ENCODE peak calls at places on chromosomes 3 and 15, in eight cellular contexts. A is BE2C; D is adrenal gland; T is testis; H is stomach; M is astrocyte of the spinal cord; W is body of pancreas; S is CD8-positive, alpha-beta T cell. O is an unnamed sample.

GRCh38 chr3:132189601-132190000 is 127.6 kb upstream of the ACP3 start:
- DNase-seq in A (peak; percentile 28), D (no peak), T (no peak), H (no peak), M (no peak), W (no peak), S (no peak), O (no peak)

GRCh38 chr3:128151758-128152274 is 1.5 kb upstream of the EEFSEC start:
- DNase-seq in A (no peak), D (no peak), T (no peak), H (no peak), M (no peak), W (no peak), S (no peak), O (no peak)

GRCh38 chr3:192830279-192831110 is 87.2 kb downstream of the MB21D2 start:
- DNase-seq in A (no peak), D (no peak), T (no peak), H (no peak), M (no peak), W (no peak), S (no peak), O (no peak)

GRCh38 chr15:65954289-65954741 is 85.0 kb downstream of the RAB11A start:
- DNase-seq in A (peak; percentile 78), D (no peak), T (no peak), H (no peak), M (peak; percentile 77), W (no peak), S (no peak), O (no peak)

GRCh38 chr3:41418961-41419691 is 219.8 kb downstream of the CTNNB1 start:
- DNase-seq in A (no peak), D (peak; percentile 8), T (no peak), H (no peak), M (peak; percentile 97), W (no peak), S (no peak), O (peak; percentile 33)

GRCh38 chr3:60633644-60634043 is 617.6 kb downstream of the FHIT start:
- DNase-seq in A (no peak), D (no peak), T (no peak), H (no peak), M (no peak), W (no peak), S (no peak), O (no peak)

GRCh38 chr3:146200461-146201220 is 39.7 kb upstream of the PLOD2 start:
- DNase-seq in A (no peak), D (no peak), T (no peak), H (no peak), M (no peak), W (no peak), S (no peak), O (no peak)

GRCh38 chr3:61250784-61251173 is 473 bp downstream of the FHIT start:
- DNase-seq in A (no peak), D (peak; percentile 47), T (peak; percentile 68), H (no peak), M (no peak), W (peak; percentile 54), S (no peak), O (peak; percentile 7)

GRCh38 chr3:38541800-38542199 is 45.7 kb downstream of the EXOG start:
- DNase-seq in A (peak; percentile 62), D (no peak), T (no peak), H (no peak), M (no peak), W (no peak), S (no peak), O (peak; percentile 20)

GRCh38 chr3:183285828-183286457 is 32.9 kb downstream of the B3GNT5 start:
- DNase-seq in A (peak; percentile 88), D (peak; percentile 95), T (peak; percentile 59), H (peak; percentile 87), M (peak; percentile 98), W (peak; percentile 89), S (peak; percentile 90), O (peak; percentile 99)

GRCh38 chr3:17979248-17979647 is 236.8 kb upstream of the TBC1D5 start:
- DNase-seq in A (no peak), D (no peak), T (no peak), H (no peak), M (no peak), W (no peak), S (no peak), O (no peak)

GRCh38 chr15:90836296-90836871 is 32.0 kb upstream of the FURIN start:
- DNase-seq in A (peak; percentile 39), D (no peak), T (no peak), H (no peak), M (peak; percentile 54), W (no peak), S (no peak), O (peak; percentile 96)

GRCh38 chr3:29822051-29822450 is 541.2 kb downstream of the RBMS3 start:
- DNase-seq in A (no peak), D (no peak), T (no peak), H (no peak), M (peak; percentile 69), W (no peak), S (no peak), O (peak; percentile 28)

GRCh38 chr3:45153658-45154437 is 7.7 kb upstream of the CDCP1 start:
- DNase-seq in A (no peak), D (no peak), T (no peak), H (no peak), M (no peak), W (no peak), S (no peak), O (peak; percentile 68)

GRCh38 chr3:150699068-150699635 is 4.6 kb downstream of the ERICH6 start:
- DNase-seq in A (no peak), D (no peak), T (no peak), H (no peak), M (peak; percentile 38), W (no peak), S (no peak), O (peak; percentile 14)

GRCh38 chr3:148083501-148084267 is 614.0 kb upstream of the AGTR1 start:
- DNase-seq in A (no peak), D (no peak), T (no peak), H (no peak), M (no peak), W (no peak), S (no peak), O (no peak)

GRCh38 chr3:181711325-181712135 is at the start of gene SOX2:
- DNase-seq in A (peak; percentile 92), D (peak; percentile 49), T (peak; percentile 83), H (peak; percentile 92), M (peak; percentile 94), W (peak; percentile 77), S (no peak), O (peak; percentile 21)

GRCh38 chr3:186966406-186966805 is 36.1 kb downstream of the ST6GAL1 start:
- DNase-seq in A (no peak), D (no peak), T (peak; percentile 78), H (no peak), M (no peak), W (no peak), S (no peak), O (no peak)

GRCh38 chr3:56724580-56725142 is 41.6 kb upstream of the TASOR start:
- DNase-seq in A (no peak), D (no peak), T (no peak), H (no peak), M (no peak), W (no peak), S (no peak), O (no peak)

GRCh38 chr15:78396976-78397375 is 41.0 kb upstream of the IREB2 start:
- DNase-seq in A (no peak), D (peak; percentile 92), T (no peak), H (peak; percentile 94), M (no peak), W (peak; percentile 78), S (no peak), O (peak; percentile 28)
- TF ChIP-seq CTCF in A (peak; percentile 15), D (peak; percentile 55), T (no peak), H (no peak), M (no peak), W (peak; percentile 44), S (no peak), O (peak; percentile 33)

DNA sequence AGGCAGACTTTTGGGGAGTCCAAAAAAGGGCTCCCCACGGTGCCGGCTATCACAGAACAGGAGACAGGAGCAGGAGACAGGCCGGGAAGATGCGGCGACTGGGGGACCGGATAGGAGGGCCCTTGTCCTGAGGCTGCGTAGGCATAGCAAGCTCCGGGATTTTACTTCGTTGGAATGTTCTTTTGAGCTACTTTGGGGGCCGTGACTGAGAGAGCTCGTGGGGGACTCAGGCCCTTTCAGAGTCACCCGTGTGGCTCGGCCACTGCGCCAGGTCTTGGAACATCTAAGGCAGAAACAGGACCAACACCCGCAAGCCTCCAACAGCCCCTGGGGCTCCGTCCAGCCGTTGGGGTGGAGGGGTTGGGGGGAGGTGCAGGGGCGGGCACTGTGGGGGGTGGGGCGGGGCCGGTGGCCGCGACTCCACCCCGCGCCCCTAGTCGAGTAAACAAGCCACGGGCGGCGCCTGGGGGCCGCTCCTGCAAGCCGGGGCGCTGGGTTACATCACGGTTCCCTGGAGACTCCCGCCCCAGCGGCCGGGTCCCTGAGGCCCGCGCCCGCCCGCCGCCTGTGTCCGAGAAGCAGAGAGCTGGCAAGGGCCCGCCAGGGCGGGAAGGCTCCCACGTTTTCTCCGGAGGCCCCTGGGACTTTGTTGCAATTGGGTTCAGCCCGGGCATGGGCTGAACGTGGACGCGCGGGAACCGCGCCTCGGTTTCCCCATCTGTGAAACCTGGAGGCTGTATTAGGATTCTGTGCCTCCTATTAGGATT is 23.3 kb upstream of the C15orf39 start:
- DNase-seq in A (peak; percentile 63), D (no peak), T (peak; percentile 61), H (peak; percentile 63), M (no peak), W (peak; percentile 53), S (no peak), O (peak; percentile 83)
- H3K4me3 ChIP-seq in A (peak overlapping the region; percentile 49), D (peak overlapping the region; percentile 41), T (peak overlapping the region; percentile 33), H (peak overlapping the region; percentile 39), M (no peak overlapping the region), W (no peak overlapping the region), S (no peak overlapping the region), O (peak overlapping the region; percentile 1)

DNA sequence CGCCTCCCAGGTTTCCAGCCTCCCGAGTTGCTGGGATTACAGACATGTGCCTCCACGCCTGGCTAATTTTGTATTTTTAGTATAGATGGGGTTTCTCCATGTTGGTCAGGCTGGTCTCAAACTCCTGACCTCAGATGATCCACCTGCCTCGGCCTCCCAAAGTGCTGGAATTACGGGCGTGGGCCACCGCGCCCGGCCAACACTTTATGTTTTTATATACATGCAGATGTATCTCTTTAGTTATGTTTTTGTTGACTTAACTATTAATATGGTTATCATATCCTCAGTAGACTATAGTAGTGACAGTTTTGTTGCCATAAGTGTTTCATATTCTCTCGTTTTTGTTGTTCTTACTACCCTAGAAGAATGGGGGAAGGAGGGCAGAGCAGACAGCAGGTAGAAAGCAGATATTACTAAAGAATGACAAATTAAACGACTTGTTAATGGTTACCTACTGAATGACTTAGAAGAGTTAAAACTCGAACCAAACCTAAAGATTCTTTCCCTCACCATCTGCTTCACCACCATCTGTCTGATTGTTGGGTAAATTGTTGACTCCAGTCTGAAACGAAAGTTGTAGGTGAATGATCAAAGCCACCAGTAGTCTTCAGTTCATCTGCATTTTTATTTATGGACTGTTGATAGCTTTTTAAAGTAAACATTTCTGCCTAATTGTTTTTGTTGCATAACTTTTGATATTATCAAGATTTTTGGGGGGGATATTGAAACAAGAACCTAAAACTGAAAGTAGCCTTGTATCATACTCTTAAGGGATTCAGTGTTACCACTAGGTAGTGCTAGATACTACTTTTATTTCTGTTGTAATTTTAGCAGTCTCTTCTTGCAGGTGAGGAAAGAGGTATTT is 89.3 kb downstream of the RASA2 start:
- DNase-seq in A (no peak), D (no peak), T (no peak), H (no peak), M (peak; percentile 45), W (no peak), S (no peak), O (peak; percentile 47)
- TF ChIP-seq CTCF in A (peak; percentile 49), D (peak; percentile 68), T (no peak), H (no peak), M (peak; percentile 60), W (peak; percentile 29), S (peak; percentile 62), O (peak; percentile 58)

GRCh38 chr15:98565566-98565965 is 82.8 kb upstream of the IGF1R start:
- DNase-seq in A (no peak), D (no peak), T (no peak), H (no peak), M (no peak), W (no peak), S (no peak), O (no peak)
- H3K4me3 ChIP-seq in A (no peak overlapping the region), D (no peak overlapping the region), T (no peak overlapping the region), H (no peak overlapping the region), M (no peak overlapping the region), W (no peak overlapping the region), S (no peak overlapping the region), O (no peak overlapping the region)

O was measured in fibroblast of villous mesenchyme.